ENCODE peak calls at places on chromosome 1, in seven cellular contexts. One of them, this sample, is unnamed.

GRCh38 chr1:165443539-165444289 is 1.2 kb downstream of the RXRG start:
- DNase-seq in neural progenitor cell: peak; percentile 48
- DNase-seq in hepatocyte: no peak
- DNase-seq in GM23248: no peak
- DNase-seq in PC-3: no peak
- DNase-seq in GM23338: peak; percentile 39
- DNase-seq in SK-N-SH: no peak
- DNase-seq in this sample: no peak

GRCh38 chr1:243399561-243400155 is 143.8 kb downstream of the SDCCAG8 start:
- DNase-seq in neural progenitor cell: no peak
- DNase-seq in hepatocyte: no peak
- DNase-seq in GM23248: no peak
- DNase-seq in PC-3: no peak
- DNase-seq in GM23338: no peak
- DNase-seq in SK-N-SH: no peak
- DNase-seq in this sample: no peak

GRCh38 chr1:200706109-200706720 is 32.5 kb upstream of the CAMSAP2 start:
- DNase-seq in neural progenitor cell: no peak
- DNase-seq in hepatocyte: no peak
- DNase-seq in GM23248: no peak
- DNase-seq in PC-3: no peak
- DNase-seq in GM23338: no peak
- DNase-seq in SK-N-SH: peak; percentile 30
- DNase-seq in this sample: no peak

GRCh38 chr1:174222166-174222949 is 63.0 kb downstream of the RABGAP1L start:
- DNase-seq in neural progenitor cell: no peak
- DNase-seq in hepatocyte: no peak
- DNase-seq in GM23248: peak; percentile 84
- DNase-seq in PC-3: peak; percentile 70
- DNase-seq in GM23338: no peak
- DNase-seq in SK-N-SH: no peak
- DNase-seq in this sample: no peak

GRCh38 chr1:178282949-178283367 is 189.1 kb downstream of the RASAL2 start:
- DNase-seq in neural progenitor cell: no peak
- DNase-seq in hepatocyte: peak; percentile 44
- DNase-seq in GM23248: peak; percentile 74
- DNase-seq in PC-3: peak; percentile 62
- DNase-seq in GM23338: peak; percentile 56
- DNase-seq in SK-N-SH: peak; percentile 24
- DNase-seq in this sample: no peak

GRCh38 chr1:156684227-156684782 is 7.1 kb upstream of the NES start:
- DNase-seq in neural progenitor cell: no peak
- DNase-seq in hepatocyte: no peak
- DNase-seq in GM23248: peak; percentile 86
- DNase-seq in PC-3: peak; percentile 54
- DNase-seq in GM23338: no peak
- DNase-seq in SK-N-SH: no peak
- DNase-seq in this sample: no peak

GRCh38 chr1:116537439-116537838 is 33.4 kb downstream of the CD58 start:
- DNase-seq in neural progenitor cell: no peak
- DNase-seq in hepatocyte: peak; percentile 13
- DNase-seq in GM23248: peak; percentile 54
- DNase-seq in PC-3: peak; percentile 92
- DNase-seq in GM23338: no peak
- DNase-seq in SK-N-SH: no peak
- DNase-seq in this sample: no peak

GRCh38 chr1:178183796-178184195 is 89.9 kb downstream of the RASAL2 start:
- DNase-seq in neural progenitor cell: no peak
- DNase-seq in hepatocyte: no peak
- DNase-seq in GM23248: no peak
- DNase-seq in PC-3: no peak
- DNase-seq in GM23338: no peak
- DNase-seq in SK-N-SH: no peak
- DNase-seq in this sample: no peak

GRCh38 chr1:50930965-50931737 is 28.9 kb downstream of the FAF1 start:
- DNase-seq in neural progenitor cell: no peak
- DNase-seq in hepatocyte: no peak
- DNase-seq in GM23248: no peak
- DNase-seq in PC-3: no peak
- DNase-seq in GM23338: no peak
- DNase-seq in SK-N-SH: no peak
- DNase-seq in this sample: no peak

GRCh38 chr1:204171751-204172178 is 5.6 kb upstream of the REN start:
- DNase-seq in neural progenitor cell: no peak
- DNase-seq in hepatocyte: no peak
- DNase-seq in GM23248: peak; percentile 83
- DNase-seq in PC-3: peak; percentile 100
- DNase-seq in GM23338: peak; percentile 28
- DNase-seq in SK-N-SH: no peak
- DNase-seq in this sample: no peak

GRCh38 chr1:192476802-192477298 is 98.7 kb upstream of the RGS1 start:
- DNase-seq in neural progenitor cell: no peak
- DNase-seq in hepatocyte: no peak
- DNase-seq in GM23248: peak; percentile 90
- DNase-seq in PC-3: peak; percentile 46
- DNase-seq in GM23338: no peak
- DNase-seq in SK-N-SH: no peak
- DNase-seq in this sample: no peak

GRCh38 chr1:156371553-156372264 is 2.7 kb downstream of the RHBG start:
- DNase-seq in neural progenitor cell: no peak
- DNase-seq in hepatocyte: peak; percentile 79
- DNase-seq in GM23248: peak; percentile 83
- DNase-seq in PC-3: peak; percentile 29
- DNase-seq in GM23338: no peak
- DNase-seq in SK-N-SH: no peak
- DNase-seq in this sample: no peak

GRCh38 chr1:43961692-43962091 is 8.1 kb upstream of the DPH2 start:
- DNase-seq in neural progenitor cell: no peak
- DNase-seq in hepatocyte: no peak
- DNase-seq in GM23248: no peak
- DNase-seq in PC-3: no peak
- DNase-seq in GM23338: no peak
- DNase-seq in SK-N-SH: no peak
- DNase-seq in this sample: no peak

GRCh38 chr1:43960798-43961197 is 9.0 kb upstream of the DPH2 start:
- DNase-seq in neural progenitor cell: no peak
- DNase-seq in hepatocyte: no peak
- DNase-seq in GM23248: no peak
- DNase-seq in PC-3: no peak
- DNase-seq in GM23338: no peak
- DNase-seq in SK-N-SH: no peak
- DNase-seq in this sample: no peak

GRCh38 chr1:43963890-43964289 is 5.9 kb upstream of the DPH2 start:
- DNase-seq in neural progenitor cell: no peak
- DNase-seq in hepatocyte: no peak
- DNase-seq in GM23248: no peak
- DNase-seq in PC-3: no peak
- DNase-seq in GM23338: no peak
- DNase-seq in SK-N-SH: no peak
- DNase-seq in this sample: no peak

GRCh38 chr1:43963006-43963405 is 6.8 kb upstream of the DPH2 start:
- DNase-seq in neural progenitor cell: no peak
- DNase-seq in hepatocyte: no peak
- DNase-seq in GM23248: no peak
- DNase-seq in PC-3: no peak
- DNase-seq in GM23338: no peak
- DNase-seq in SK-N-SH: no peak
- DNase-seq in this sample: no peak

GRCh38 chr1:43962324-43962723 is 7.5 kb upstream of the DPH2 start:
- DNase-seq in neural progenitor cell: no peak
- DNase-seq in hepatocyte: no peak
- DNase-seq in GM23248: no peak
- DNase-seq in PC-3: no peak
- DNase-seq in GM23338: no peak
- DNase-seq in SK-N-SH: no peak
- DNase-seq in this sample: no peak
- H3K36me3 ChIP-seq in neural progenitor cell: no peaks in the 10 kb centered on the region
- H3K36me3 ChIP-seq in hepatocyte: no peaks in the 10 kb centered on the region
- H3K36me3 ChIP-seq in GM23248: peaks cover 2% of the 10 kb centered on the region
- H3K36me3 ChIP-seq in PC-3: peaks cover 7% of the 10 kb centered on the region
- H3K36me3 ChIP-seq in GM23338: no peaks in the 10 kb centered on the region
- H3K36me3 ChIP-seq in SK-N-SH: peaks cover 3% of the 10 kb centered on the region
- H3K36me3 ChIP-seq in this sample: peaks cover 17% of the 10 kb centered on the region

GRCh38 chr1:207841907-207842306 is 69.0 kb downstream of the CD34 start:
- DNase-seq in neural progenitor cell: peak; percentile 42
- DNase-seq in hepatocyte: no peak
- DNase-seq in GM23248: no peak
- DNase-seq in PC-3: no peak
- DNase-seq in GM23338: no peak
- DNase-seq in SK-N-SH: no peak
- DNase-seq in this sample: no peak

GRCh38 chr1:207842506-207842905 is 68.4 kb downstream of the CD34 start:
- DNase-seq in neural progenitor cell: no peak
- DNase-seq in hepatocyte: no peak
- DNase-seq in GM23248: no peak
- DNase-seq in PC-3: no peak
- DNase-seq in GM23338: no peak
- DNase-seq in SK-N-SH: no peak
- DNase-seq in this sample: no peak

GRCh38 chr1:207845109-207845508 is 65.8 kb downstream of the CD34 start:
- DNase-seq in neural progenitor cell: no peak
- DNase-seq in hepatocyte: no peak
- DNase-seq in GM23248: no peak
- DNase-seq in PC-3: no peak
- DNase-seq in GM23338: no peak
- DNase-seq in SK-N-SH: no peak
- DNase-seq in this sample: no peak

GRCh38 chr1:207847116-207847515 is 63.8 kb downstream of the CD34 start:
- DNase-seq in neural progenitor cell: no peak
- DNase-seq in hepatocyte: no peak
- DNase-seq in GM23248: no peak
- DNase-seq in PC-3: peak; percentile 91
- DNase-seq in GM23338: no peak
- DNase-seq in SK-N-SH: no peak
- DNase-seq in this sample: no peak

DNA sequence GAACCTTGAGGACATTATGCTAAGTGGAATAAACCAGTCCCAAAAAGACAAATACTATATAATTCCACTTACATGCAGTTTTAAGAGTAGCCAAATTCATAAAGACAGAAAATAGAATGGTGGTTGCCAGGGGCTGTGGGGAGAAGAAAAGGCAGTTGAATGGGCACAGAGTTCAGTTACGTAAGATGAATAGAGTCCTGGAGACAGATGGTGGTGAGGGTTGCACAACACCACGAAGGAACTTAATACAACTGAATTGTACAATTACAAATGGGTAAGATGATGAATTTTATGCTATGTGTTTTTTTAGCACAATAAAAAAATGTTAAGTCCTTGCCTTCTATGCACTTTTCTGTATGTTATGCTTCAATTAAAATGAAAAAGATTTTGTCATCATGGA is 66.6 kb downstream of the CD34 start:
- DNase-seq in neural progenitor cell: no peak
- DNase-seq in hepatocyte: no peak
- DNase-seq in GM23248: peak; percentile 24
- DNase-seq in PC-3: no peak
- DNase-seq in GM23338: no peak
- DNase-seq in SK-N-SH: no peak
- DNase-seq in this sample: no peak
- H3K4me1 ChIP-seq in neural progenitor cell: peaks cover 7% of the 10 kb centered on the region
- H3K4me1 ChIP-seq in hepatocyte: peaks cover 6% of the 10 kb centered on the region
- H3K4me1 ChIP-seq in GM23248: peaks cover 10% of the 10 kb centered on the region
- H3K4me1 ChIP-seq in PC-3: peaks cover 32% of the 10 kb centered on the region
- H3K4me1 ChIP-seq in GM23338: no peaks in the 10 kb centered on the region
- H3K4me1 ChIP-seq in SK-N-SH: no peaks in the 10 kb centered on the region
- H3K4me1 ChIP-seq in this sample: no peaks in the 10 kb centered on the region

GRCh38 chr1:151408891-151409290 is 9.5 kb downstream of the PSMB4 start:
- DNase-seq in neural progenitor cell: no peak
- DNase-seq in hepatocyte: no peak
- DNase-seq in GM23248: peak; percentile 16
- DNase-seq in PC-3: no peak
- DNase-seq in GM23338: no peak
- DNase-seq in SK-N-SH: no peak
- DNase-seq in this sample: no peak
- TF ChIP-seq EZH2phosphoT487 in neural progenitor cell: no peak
- TF ChIP-seq EZH2phosphoT487 in hepatocyte: no peak
- TF ChIP-seq EZH2phosphoT487 in GM23248: no peak
- TF ChIP-seq EZH2phosphoT487 in PC-3: no peak
- TF ChIP-seq EZH2phosphoT487 in GM23338: no peak
- TF ChIP-seq EZH2phosphoT487 in SK-N-SH: no peak
- TF ChIP-seq EZH2phosphoT487 in this sample: no peak

GRCh38 chr1:154237880-154238506 is 17.2 kb downstream of the UBAP2L start:
- DNase-seq in neural progenitor cell: no peak
- DNase-seq in hepatocyte: no peak
- DNase-seq in GM23248: no peak
- DNase-seq in PC-3: no peak
- DNase-seq in GM23338: no peak
- DNase-seq in SK-N-SH: no peak
- DNase-seq in this sample: no peak
- H3K36me3 ChIP-seq in neural progenitor cell: peaks cover 15% of the 10 kb centered on the region
- H3K36me3 ChIP-seq in hepatocyte: peaks cover 5% of the 10 kb centered on the region
- H3K36me3 ChIP-seq in GM23248: peaks cover 68% of the 10 kb centered on the region
- H3K36me3 ChIP-seq in PC-3: peaks cover 85% of the 10 kb centered on the region
- H3K36me3 ChIP-seq in GM23338: peaks cover 87% of the 10 kb centered on the region
- H3K36me3 ChIP-seq in SK-N-SH: peaks cover 80% of the 10 kb centered on the region
- H3K36me3 ChIP-seq in this sample: peaks cover 98% of the 10 kb centered on the region

This sample was measured in OCI-LY7.